ENCODE peak calls at places on chromosomes 11 and 22, in seven cellular contexts. W, G, T, E, Y, M and A are unnamed samples.

GRCh38 chr22:48721394-48721666 is 1106.3 kb downstream of the BRD1 start:
- DNase-seq in E (peak; percentile 85), Y (no peak), T (no peak), W (peak; percentile 6), G (no peak), M (no peak), A (no peak)

GRCh38 chr11:110184974-110185597 is 91.9 kb downstream of the ZC3H12C start:
- DNase-seq in T (peak; percentile 52), W (no peak), G (no peak), M (no peak), E (peak; percentile 72), Y (peak; percentile 82), A (peak; percentile 25)

GRCh38 chr22:49372111-49372529 is 455.6 kb downstream of the BRD1 start:
- DNase-seq in E (no peak), M (no peak), Y (no peak), G (peak; percentile 10), T (no peak), W (no peak), A (no peak)

GRCh38 chr11:109362059-109362458 is 59.9 kb upstream of the C11orf87 start:
- DNase-seq in Y (no peak), M (no peak), T (no peak), G (no peak), W (no peak), E (no peak), A (no peak)

GRCh38 chr22:27666272-27666997 is 135.1 kb downstream of the MN1 start:
- DNase-seq in M (no peak), Y (no peak), W (no peak), T (no peak), G (no peak), E (no peak), A (no peak)

GRCh38 chr11:8237453-8237852 is 26.2 kb downstream of the LMO1 start:
- DNase-seq in W (no peak), E (no peak), T (no peak), M (no peak), Y (no peak), G (no peak), A (no peak)

GRCh38 chr11:114166897-114167323 is 107.4 kb downstream of the ZBTB16 start:
- DNase-seq in G (no peak), Y (peak; percentile 89), M (peak; percentile 30), E (peak; percentile 70), T (peak; percentile 58), W (no peak), A (no peak)

GRCh38 chr11:134944986-134945385 is 532.9 kb upstream of the B3GAT1 start:
- DNase-seq in T (no peak), W (no peak), G (no peak), M (no peak), Y (no peak), E (no peak), A (no peak)

GRCh38 chr22:16949561-16949960 is 58.5 kb downstream of the GAB4 start:
- DNase-seq in W (no peak), Y (no peak), M (no peak), E (no peak), T (no peak), G (no peak), A (peak; percentile 50)

GRCh38 chr11:81772161-81772560 is 961.5 kb downstream of the FAM181B start:
- DNase-seq in E (peak; percentile 22), W (no peak), G (no peak), T (no peak), Y (no peak), M (no peak), A (no peak)

GRCh38 chr22:31646186-31647019 is 15.6 kb downstream of the PISD start:
- DNase-seq in G (no peak), M (no peak), Y (peak; percentile 72), E (no peak), W (peak; percentile 50), T (no peak), A (no peak)

GRCh38 chr11:35478411-35479139 is 46.8 kb downstream of the PAMR1 start:
- DNase-seq in Y (no peak), E (peak; percentile 12), M (no peak), T (no peak), W (peak; percentile 72), G (no peak), A (no peak)

GRCh38 chr11:11946180-11946579 is 62.2 kb downstream of the DKK3 start:
- DNase-seq in Y (peak; percentile 79), E (no peak), M (no peak), W (no peak), T (no peak), G (no peak), A (no peak)

GRCh38 chr11:127859941-127860354 is 727.4 kb downstream of the ETS1 start:
- DNase-seq in W (no peak), E (no peak), M (no peak), Y (peak; percentile 49), G (no peak), T (no peak), A (no peak)

GRCh38 chr11:65491614-65492386 is 7.0 kb upstream of the MALAT1 start:
- DNase-seq in Y (peak; percentile 94), G (peak; percentile 91), M (no peak), W (peak; percentile 93), T (peak; percentile 83), E (peak; percentile 89), A (peak; percentile 94)

GRCh38 chr11:108206969-108207682 is 15.3 kb downstream of the NPAT start:
- DNase-seq in T (no peak), E (no peak), G (no peak), Y (no peak), W (no peak), M (no peak), A (no peak)

GRCh38 chr11:282630-283360 is 4.6 kb downstream of the NLRP6 start:
- DNase-seq in Y (no peak), M (no peak), E (no peak), G (no peak), W (peak; percentile 69), T (peak; percentile 12), A (no peak)

GRCh38 chr22:17120281-17120680 is 879 bp downstream of the TMEM121B start:
- DNase-seq in Y (no peak), T (peak; percentile 57), M (peak; percentile 40), G (no peak), W (peak; percentile 19), E (peak; percentile 61), A (peak; percentile 41)

GRCh38 chr11:2265854-2266585 is 4.4 kb downstream of the ASCL2 start:
- DNase-seq in M (no peak), Y (no peak), W (no peak), T (peak; percentile 7), E (no peak), G (peak; percentile 16), A (no peak)

GRCh38 chr22:30336752-30337460 is 10.2 kb upstream of the TBC1D10A start:
- DNase-seq in G (no peak), M (no peak), W (no peak), E (no peak), Y (no peak), T (no peak), A (peak; percentile 42)

GRCh38 chr11:125724125-125724524 is 22.0 kb upstream of the PATE1 start:
- DNase-seq in E (no peak), Y (peak; percentile 51), M (no peak), G (no peak), W (no peak), T (no peak), A (no peak)

GRCh38 chr11:46745328-46745727 is 26.3 kb downstream of the F2 start:
- DNase-seq in W (no peak), E (no peak), M (no peak), G (no peak), Y (no peak), T (no peak), A (no peak)

GRCh38 chr11:46743693-46744339 is 24.8 kb downstream of the F2 start:
- DNase-seq in E (no peak), G (no peak), Y (no peak), T (no peak), M (no peak), W (no peak), A (no peak)

GRCh38 chr11:46745995-46746394 is 27.0 kb downstream of the F2 start:
- DNase-seq in W (no peak), M (no peak), Y (no peak), E (no peak), G (no peak), T (no peak), A (no peak)

GRCh38 chr11:46741600-46742484 is 22.8 kb downstream of the F2 start:
- DNase-seq in T (no peak), Y (no peak), E (no peak), G (no peak), M (no peak), W (no peak), A (no peak)

DNA sequence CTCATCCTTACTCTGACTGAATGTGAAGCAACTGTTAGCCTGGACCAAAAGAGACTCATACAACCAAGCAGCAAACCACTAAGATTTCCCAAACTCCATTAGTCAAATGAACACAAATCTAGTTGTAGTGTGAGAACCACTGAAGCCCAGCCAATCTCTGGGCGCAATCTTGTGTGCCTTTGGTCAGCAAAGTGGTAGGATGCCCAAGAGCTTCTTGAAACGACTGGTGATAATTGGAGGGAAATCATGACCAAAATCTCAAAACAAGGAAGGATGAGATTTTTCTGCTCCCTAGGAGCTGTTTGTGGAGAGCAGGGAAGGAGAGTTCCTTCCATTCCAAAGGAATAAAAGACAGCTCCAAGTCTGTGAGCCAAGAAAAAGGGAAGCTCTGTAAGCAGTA is 24.0 kb downstream of the F2 start:
- DNase-seq in T (no peak), G (no peak), M (no peak), E (no peak), W (no peak), Y (no peak), A (no peak)
- H3K27ac ChIP-seq in T (no peak overlapping the region), G (no peak overlapping the region), M (no peak overlapping the region), E (no peak overlapping the region), W (peak overlapping the region; percentile 34), Y (no peak overlapping the region), A (no peak overlapping the region)

DNA sequence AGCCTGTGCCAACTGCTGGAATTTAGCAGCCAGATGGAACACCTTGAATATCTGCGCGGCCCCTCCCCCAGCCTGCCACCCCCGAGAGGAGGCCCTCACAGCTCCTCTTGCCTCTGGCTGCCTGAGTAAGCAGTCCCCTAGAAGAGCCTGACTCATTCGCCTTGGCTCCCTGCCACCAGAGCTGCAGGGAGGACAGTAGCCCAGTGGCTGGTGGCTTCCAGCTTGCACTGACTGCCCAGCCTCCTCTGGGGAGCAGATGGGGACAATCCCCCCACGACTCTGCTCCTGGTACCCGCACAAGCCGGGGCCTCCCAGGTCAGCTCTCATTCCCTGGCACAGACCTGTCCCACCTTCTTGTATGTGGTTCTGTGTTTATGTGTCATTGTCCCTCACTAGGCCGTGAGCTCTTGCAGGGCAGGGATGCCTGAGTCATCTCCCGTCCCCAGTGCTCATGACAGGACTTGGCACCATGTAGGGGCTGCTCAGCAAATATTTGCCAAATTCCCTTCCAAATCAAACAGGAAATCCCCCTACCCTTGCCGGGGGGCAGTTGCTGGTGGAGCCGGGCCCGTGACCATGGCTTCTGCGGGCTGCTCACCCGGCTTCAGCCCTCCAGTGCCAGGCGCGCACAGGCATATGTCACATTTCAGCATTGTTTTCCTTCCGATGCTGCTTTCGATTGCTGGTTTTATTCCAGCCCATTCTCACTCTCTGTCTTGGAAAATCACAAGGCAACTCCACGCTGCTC is 43.6 kb downstream of the CACNG2 start:
- DNase-seq in W (peak; percentile 52), E (peak; percentile 90), M (no peak), G (peak; percentile 75), T (peak; percentile 91), Y (peak; percentile 98), A (peak; percentile 72)
- H3K27ac ChIP-seq in W (no peak overlapping the region), E (peak overlapping the region; percentile 83), M (no peak overlapping the region), G (no peak overlapping the region), T (no peak overlapping the region), Y (peak overlapping the region; percentile 97), A (peak overlapping the region; percentile 60)

GRCh38 chr11:73316422-73316821 is 8.3 kb downstream of the ARHGEF17 start:
- DNase-seq in G (no peak), T (no peak), Y (no peak), M (no peak), E (no peak), W (no peak), A (no peak)
- H3K27ac ChIP-seq in G (peak overlapping the region; percentile 34), T (no peak overlapping the region), Y (no peak overlapping the region), M (no peak overlapping the region), E (no peak overlapping the region), W (no peak overlapping the region), A (no peak overlapping the region)

GRCh38 chr11:44016546-44017442 is 31.0 kb upstream of the ACCSL start:
- DNase-seq in Y (no peak), G (no peak), T (no peak), M (no peak), W (no peak), E (no peak), A (no peak)
- H3K27ac ChIP-seq in Y (no peak overlapping the region), G (no peak overlapping the region), T (peak overlapping the region; percentile 27), M (no peak overlapping the region), W (no peak overlapping the region), E (no peak overlapping the region), A (peak overlapping the region; percentile 68)